ENCODE peak calls at places on chromosomes 6 and 20, in four cellular contexts. One of them, this sample, is unnamed.

GRCh38 chr20:46230811-46231282 is 77.5 kb downstream of the CDH22 start:
- DNase-seq in IMR-90: peak
- DNase-seq in GM12878: no peak
- DNase-seq in A549: no peak
- DNase-seq in this sample: peak

GRCh38 chr6:105014448-105014847 is 57.5 kb downstream of the LIN28B start:
- DNase-seq in IMR-90: no peak
- DNase-seq in GM12878: no peak
- DNase-seq in A549: no peak
- DNase-seq in this sample: no peak

GRCh38 chr20:14470977-14471642 is 133.7 kb upstream of the FLRT3 start:
- DNase-seq in GM12878: no peak
- DNase-seq in A549: no peak
- DNase-seq in IMR-90: no peak
- DNase-seq in this sample: no peak

GRCh38 chr20:62698231-62698630 is 10.4 kb upstream of the NTSR1 start:
- DNase-seq in IMR-90: no peak
- DNase-seq in GM12878: no peak
- DNase-seq in A549: no peak
- DNase-seq in this sample: no peak

GRCh38 chr6:141956868-141957267 is 175.9 kb upstream of the GJE1 start:
- DNase-seq in IMR-90: no peak
- DNase-seq in A549: no peak
- DNase-seq in GM12878: no peak
- DNase-seq in this sample: no peak

GRCh38 chr20:25283221-25283951 is 35.5 kb downstream of the PYGB start:
- DNase-seq in A549: no peak
- DNase-seq in GM12878: no peak
- DNase-seq in IMR-90: no peak
- DNase-seq in this sample: no peak

GRCh38 chr6:114271405-114271804 is 71.4 kb downstream of the HS3ST5 start:
- DNase-seq in A549: no peak
- DNase-seq in IMR-90: no peak
- DNase-seq in GM12878: no peak
- DNase-seq in this sample: no peak

GRCh38 chr6:22892452-22892851 is 323.1 kb downstream of the HDGFL1 start:
- DNase-seq in IMR-90: peak
- DNase-seq in GM12878: no peak
- DNase-seq in A549: peak
- DNase-seq in this sample: no peak

GRCh38 chr6:15313367-15313766 is 67.5 kb downstream of the JARID2 start:
- DNase-seq in GM12878: no peak
- DNase-seq in IMR-90: no peak
- DNase-seq in A549: no peak
- DNase-seq in this sample: no peak

GRCh38 chr20:34078540-34078939 is 33.5 kb downstream of the EIF2S2 start:
- DNase-seq in A549: no peak
- DNase-seq in GM12878: no peak
- DNase-seq in IMR-90: no peak
- DNase-seq in this sample: no peak

GRCh38 chr6:14922306-14922705 is 323.6 kb upstream of the JARID2 start:
- DNase-seq in IMR-90: no peak
- DNase-seq in A549: no peak
- DNase-seq in GM12878: no peak
- DNase-seq in this sample: no peak

GRCh38 chr6:89387516-89388222 is 24.4 kb downstream of the RRAGD start:
- DNase-seq in A549: no peak
- DNase-seq in GM12878: peak
- DNase-seq in IMR-90: no peak
- DNase-seq in this sample: no peak

GRCh38 chr6:39950125-39950720 is 16.0 kb upstream of the MOCS1 start:
- DNase-seq in IMR-90: no peak
- DNase-seq in GM12878: no peak
- DNase-seq in A549: no peak
- DNase-seq in this sample: peak

GRCh38 chr6:5287205-5287965 is 26.1 kb downstream of the FARS2 start:
- DNase-seq in IMR-90: peak
- DNase-seq in A549: no peak
- DNase-seq in GM12878: no peak
- DNase-seq in this sample: no peak

GRCh38 chr6:151075943-151076555 is 163.7 kb upstream of the AKAP12 start:
- DNase-seq in IMR-90: no peak
- DNase-seq in A549: no peak
- DNase-seq in GM12878: no peak
- DNase-seq in this sample: no peak

GRCh38 chr6:39377530-39377929 is 55.0 kb upstream of the KCNK16 start:
- DNase-seq in GM12878: no peak
- DNase-seq in IMR-90: peak
- DNase-seq in A549: peak
- DNase-seq in this sample: peak

GRCh38 chr20:362271-363254 is 15.7 kb downstream of the NRSN2 start:
- DNase-seq in IMR-90: peak
- DNase-seq in A549: peak
- DNase-seq in GM12878: no peak
- DNase-seq in this sample: peak

GRCh38 chr6:36386495-36387439 is 702 bp downstream of the ETV7 start:
- DNase-seq in IMR-90: peak
- DNase-seq in GM12878: no peak
- DNase-seq in A549: peak
- DNase-seq in this sample: peak

GRCh38 chr6:31402324-31403282 is 792 bp upstream of the MICA start:
- DNase-seq in IMR-90: no peak
- DNase-seq in A549: no peak
- DNase-seq in GM12878: no peak
- DNase-seq in this sample: no peak

GRCh38 chr20:8205996-8206395 is 73.9 kb downstream of the PLCB1 start:
- DNase-seq in A549: no peak
- DNase-seq in IMR-90: no peak
- DNase-seq in GM12878: no peak
- DNase-seq in this sample: no peak

GRCh38 chr20:44810391-44811149 is at the start of gene RIMS4:
- DNase-seq in A549: peak
- DNase-seq in GM12878: no peak
- DNase-seq in IMR-90: no peak
- DNase-seq in this sample: no peak

GRCh38 chr20:57468523-57469417 is 56.2 kb downstream of the CTCFL start:
- DNase-seq in IMR-90: no peak
- DNase-seq in GM12878: no peak
- DNase-seq in A549: no peak
- DNase-seq in this sample: no peak

GRCh38 chr6:166595061-166595780 is 8.7 kb upstream of the RAMACL start:
- DNase-seq in IMR-90: peak
- DNase-seq in GM12878: no peak
- DNase-seq in A549: no peak
- DNase-seq in this sample: no peak

GRCh38 chr6:81767163-81768000 is 14.9 kb upstream of the TENT5A start:
- DNase-seq in IMR-90: peak
- DNase-seq in A549: no peak
- DNase-seq in GM12878: no peak
- DNase-seq in this sample: no peak

GRCh38 chr6:26172496-26172958 is 85.3 kb downstream of the HFE start:
- DNase-seq in GM12878: no peak
- DNase-seq in IMR-90: peak
- DNase-seq in A549: no peak
- DNase-seq in this sample: no peak

GRCh38 chr6:137043710-137044365 is 927 bp downstream of the IL20RA start:
- DNase-seq in A549: peak
- DNase-seq in GM12878: no peak
- DNase-seq in IMR-90: peak
- DNase-seq in this sample: no peak

GRCh38 chr6:97969065-97969464 is 686.0 kb upstream of the MMS22L start:
- DNase-seq in A549: no peak
- DNase-seq in GM12878: no peak
- DNase-seq in IMR-90: no peak
- DNase-seq in this sample: no peak

DNA sequence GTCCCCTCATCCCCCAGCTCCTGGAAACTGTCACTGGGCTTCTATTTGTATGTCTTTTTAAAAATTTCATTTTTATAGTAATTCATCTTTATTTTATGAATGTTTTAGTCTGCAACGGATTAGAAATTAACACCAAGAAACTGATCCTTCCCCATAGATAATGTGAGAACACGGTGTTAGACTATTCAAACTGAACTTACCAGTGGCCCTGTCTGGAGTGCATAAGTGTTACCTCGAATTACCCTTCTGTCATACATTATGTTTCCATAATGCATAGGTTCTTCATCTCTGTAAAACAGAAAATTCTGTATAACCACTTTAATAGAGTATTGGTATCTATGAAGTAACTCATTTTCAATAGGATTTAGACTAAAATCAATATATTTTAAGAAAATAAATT is 6.4 kb downstream of the RSPH3 start:
- DNase-seq in IMR-90: no peak
- DNase-seq in A549: no peak
- DNase-seq in GM12878: no peak
- DNase-seq in this sample: no peak
- TF ChIP-seq ELK1 in IMR-90: no peak
- TF ChIP-seq ELK1 in A549: no peak
- TF ChIP-seq ELK1 in GM12878: no peak
- TF ChIP-seq ELK1 in this sample: no peak

DNA sequence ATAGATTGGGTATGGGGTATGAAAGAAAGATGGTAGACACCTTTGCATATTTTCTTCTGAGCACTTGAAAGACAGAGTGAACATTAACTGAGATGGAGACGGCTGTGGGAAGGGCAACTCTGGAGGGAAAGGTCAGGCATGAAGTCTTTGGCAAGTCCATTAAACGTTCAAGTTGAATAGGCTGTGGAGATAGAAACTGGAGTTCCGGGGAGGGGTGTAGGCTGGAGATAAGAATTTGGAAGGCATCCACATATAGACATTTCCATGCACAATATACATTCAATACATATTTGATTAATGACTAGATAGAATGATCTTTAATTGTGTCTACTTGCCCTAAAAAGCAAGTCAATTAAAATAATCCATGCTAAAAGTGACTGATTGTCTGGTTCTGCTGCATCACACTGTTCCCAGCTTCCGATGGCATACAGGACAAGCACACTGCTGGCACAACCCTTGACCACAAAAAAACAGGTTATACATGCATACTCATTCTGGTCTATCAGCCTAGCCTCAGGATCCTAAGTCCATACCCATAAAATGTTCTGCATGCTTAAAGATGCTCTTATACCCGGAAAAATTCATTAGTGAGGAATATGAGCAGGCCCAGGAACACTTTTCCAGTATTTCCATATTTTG is 1.9 kb upstream of the MYLK4 start:
- DNase-seq in IMR-90: no peak
- DNase-seq in A549: no peak
- DNase-seq in GM12878: no peak
- DNase-seq in this sample: no peak
- TF ChIP-seq ELK1 in IMR-90: no peak
- TF ChIP-seq ELK1 in A549: no peak
- TF ChIP-seq ELK1 in GM12878: no peak
- TF ChIP-seq ELK1 in this sample: no peak

GRCh38 chr6:128277379-128277778 is 243.0 kb downstream of the PTPRK start:
- DNase-seq in IMR-90: no peak
- DNase-seq in GM12878: no peak
- DNase-seq in A549: no peak
- DNase-seq in this sample: no peak

GRCh38 chr6:128275681-128276080 is 244.7 kb downstream of the PTPRK start:
- DNase-seq in A549: no peak
- DNase-seq in GM12878: no peak
- DNase-seq in IMR-90: no peak
- DNase-seq in this sample: no peak

GRCh38 chr6:128276311-128276710 is 244.1 kb downstream of the PTPRK start:
- DNase-seq in A549: no peak
- DNase-seq in IMR-90: no peak
- DNase-seq in GM12878: no peak
- DNase-seq in this sample: no peak

GRCh38 chr6:128271527-128271926 is 248.9 kb downstream of the PTPRK start:
- DNase-seq in A549: no peak
- DNase-seq in IMR-90: peak
- DNase-seq in GM12878: no peak
- DNase-seq in this sample: no peak

GRCh38 chr6:128275030-128275429 is 245.4 kb downstream of the PTPRK start:
- DNase-seq in A549: no peak
- DNase-seq in IMR-90: peak
- DNase-seq in GM12878: no peak
- DNase-seq in this sample: no peak
- TF ChIP-seq ELK1 in A549: no peak
- TF ChIP-seq ELK1 in IMR-90: no peak
- TF ChIP-seq ELK1 in GM12878: no peak
- TF ChIP-seq ELK1 in this sample: no peak

DNA sequence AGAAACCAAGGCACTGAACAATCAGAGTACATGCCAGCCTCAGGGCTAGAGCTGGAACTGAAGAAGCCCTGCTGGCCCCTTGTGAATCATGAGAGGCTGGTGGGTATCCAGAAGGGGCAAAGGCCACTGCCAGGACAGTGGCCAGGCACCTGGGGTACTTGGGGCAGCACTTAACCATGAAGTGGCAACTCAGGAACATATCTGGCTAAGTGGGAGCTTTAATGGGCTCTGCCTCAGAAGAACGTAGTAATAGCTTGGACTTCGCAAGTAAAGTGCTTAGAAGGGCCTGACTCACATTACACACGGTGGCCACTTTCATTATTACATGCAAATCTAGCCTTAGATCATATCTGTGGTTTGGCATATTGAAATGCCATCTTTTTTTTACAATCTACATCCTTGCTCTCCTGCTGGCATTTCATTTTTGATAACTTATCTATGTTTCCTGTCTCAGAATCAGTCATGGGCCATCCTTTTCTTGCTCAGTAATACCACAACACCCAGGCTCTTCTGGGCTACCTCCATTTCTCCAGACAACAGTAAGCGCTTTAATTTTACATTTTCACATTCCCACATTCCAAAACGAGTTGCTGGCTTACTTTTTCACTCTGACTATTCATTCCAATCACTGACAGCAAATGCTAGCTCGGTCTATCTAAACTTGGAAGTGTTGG is 21.6 kb downstream of the NAPB start:
- DNase-seq in IMR-90: peak
- DNase-seq in GM12878: no peak
- DNase-seq in A549: peak
- DNase-seq in this sample: no peak
- TF ChIP-seq ELK1 in IMR-90: no peak
- TF ChIP-seq ELK1 in GM12878: no peak
- TF ChIP-seq ELK1 in A549: no peak
- TF ChIP-seq ELK1 in this sample: no peak

This sample was measured in K562.